ENCODE peak calls at places on chromosomes 5 and 9, in five cellular contexts. One of them, this sample, is unnamed. For H3K9me3, the result is how much of the 10 kb centered on the place peaks cover.

GRCh38 chr5:66807743-66808142 is 211.6 kb downstream of the MAST4 start:
- DNase-seq in pancreas: no peak
- DNase-seq in mammary epithelial cell: peak
- DNase-seq in effector memory CD4-positive, alpha-beta T cell: no peak
- DNase-seq in CD8-positive, alpha-beta memory T cell: no peak
- DNase-seq in this sample: no peak

GRCh38 chr5:1185652-1186350 is 15.6 kb upstream of the SLC6A19 start:
- DNase-seq in pancreas: peak
- DNase-seq in mammary epithelial cell: no peak
- DNase-seq in effector memory CD4-positive, alpha-beta T cell: no peak
- DNase-seq in CD8-positive, alpha-beta memory T cell: peak
- DNase-seq in this sample: no peak

GRCh38 chr5:91293131-91293530 is 90.0 kb downstream of the ARRDC3 start:
- DNase-seq in pancreas: no peak
- DNase-seq in mammary epithelial cell: no peak
- DNase-seq in effector memory CD4-positive, alpha-beta T cell: no peak
- DNase-seq in CD8-positive, alpha-beta memory T cell: no peak
- DNase-seq in this sample: no peak

GRCh38 chr5:178839319-178839704 is 20.4 kb upstream of the ZNF354B start:
- DNase-seq in pancreas: peak
- DNase-seq in mammary epithelial cell: peak
- DNase-seq in effector memory CD4-positive, alpha-beta T cell: peak
- DNase-seq in CD8-positive, alpha-beta memory T cell: peak
- DNase-seq in this sample: peak

GRCh38 chr5:59746261-59746765 is 147.2 kb downstream of the PDE4D start:
- DNase-seq in pancreas: no peak
- DNase-seq in mammary epithelial cell: peak
- DNase-seq in effector memory CD4-positive, alpha-beta T cell: no peak
- DNase-seq in CD8-positive, alpha-beta memory T cell: no peak
- DNase-seq in this sample: no peak

GRCh38 chr9:107489144-107489673 is 360 bp downstream of the KLF4 start:
- DNase-seq in pancreas: no peak
- DNase-seq in mammary epithelial cell: no peak
- DNase-seq in effector memory CD4-positive, alpha-beta T cell: no peak
- DNase-seq in CD8-positive, alpha-beta memory T cell: no peak
- DNase-seq in this sample: no peak

GRCh38 chr5:169801324-169801777 is 164.3 kb downstream of the DOCK2 start:
- DNase-seq in pancreas: no peak
- DNase-seq in mammary epithelial cell: peak
- DNase-seq in effector memory CD4-positive, alpha-beta T cell: no peak
- DNase-seq in CD8-positive, alpha-beta memory T cell: no peak
- DNase-seq in this sample: no peak

GRCh38 chr5:154039458-154039829 is 677 bp downstream of the MFAP3 start:
- DNase-seq in pancreas: no peak
- DNase-seq in mammary epithelial cell: no peak
- DNase-seq in effector memory CD4-positive, alpha-beta T cell: no peak
- DNase-seq in CD8-positive, alpha-beta memory T cell: no peak
- DNase-seq in this sample: no peak

GRCh38 chr5:116291271-116291670 is 206.4 kb downstream of the COMMD10 start:
- DNase-seq in pancreas: no peak
- DNase-seq in mammary epithelial cell: no peak
- DNase-seq in effector memory CD4-positive, alpha-beta T cell: no peak
- DNase-seq in CD8-positive, alpha-beta memory T cell: no peak
- DNase-seq in this sample: no peak

GRCh38 chr5:41751867-41752266 is 118.4 kb downstream of the OXCT1 start:
- DNase-seq in pancreas: no peak
- DNase-seq in mammary epithelial cell: no peak
- DNase-seq in effector memory CD4-positive, alpha-beta T cell: no peak
- DNase-seq in CD8-positive, alpha-beta memory T cell: no peak
- DNase-seq in this sample: no peak

GRCh38 chr9:68844623-68845612 is 139.9 kb downstream of the PIP5K1B start:
- DNase-seq in pancreas: peak
- DNase-seq in mammary epithelial cell: no peak
- DNase-seq in effector memory CD4-positive, alpha-beta T cell: no peak
- DNase-seq in CD8-positive, alpha-beta memory T cell: no peak
- DNase-seq in this sample: no peak

GRCh38 chr9:134049236-134049635 is 18.6 kb downstream of the BRD3 start:
- DNase-seq in pancreas: peak
- DNase-seq in mammary epithelial cell: no peak
- DNase-seq in effector memory CD4-positive, alpha-beta T cell: no peak
- DNase-seq in CD8-positive, alpha-beta memory T cell: no peak
- DNase-seq in this sample: no peak

GRCh38 chr5:157197088-157197487 is 16.4 kb downstream of the ITK start:
- DNase-seq in pancreas: no peak
- DNase-seq in mammary epithelial cell: no peak
- DNase-seq in effector memory CD4-positive, alpha-beta T cell: no peak
- DNase-seq in CD8-positive, alpha-beta memory T cell: peak
- DNase-seq in this sample: no peak

GRCh38 chr5:36691993-36692392 is 85.6 kb downstream of the SLC1A3 start:
- DNase-seq in pancreas: no peak
- DNase-seq in mammary epithelial cell: no peak
- DNase-seq in effector memory CD4-positive, alpha-beta T cell: no peak
- DNase-seq in CD8-positive, alpha-beta memory T cell: no peak
- DNase-seq in this sample: no peak

GRCh38 chr9:129401623-129402340 is 219.1 kb downstream of the C9orf50 start:
- DNase-seq in pancreas: no peak
- DNase-seq in mammary epithelial cell: no peak
- DNase-seq in effector memory CD4-positive, alpha-beta T cell: no peak
- DNase-seq in CD8-positive, alpha-beta memory T cell: no peak
- DNase-seq in this sample: no peak

GRCh38 chr9:6833518-6834192 is 75.9 kb downstream of the KDM4C start:
- DNase-seq in pancreas: no peak
- DNase-seq in mammary epithelial cell: no peak
- DNase-seq in effector memory CD4-positive, alpha-beta T cell: no peak
- DNase-seq in CD8-positive, alpha-beta memory T cell: no peak
- DNase-seq in this sample: no peak

GRCh38 chr5:150774145-150774544 is 4.4 kb upstream of the SMIM3 start:
- DNase-seq in pancreas: no peak
- DNase-seq in mammary epithelial cell: peak
- DNase-seq in effector memory CD4-positive, alpha-beta T cell: no peak
- DNase-seq in CD8-positive, alpha-beta memory T cell: no peak
- DNase-seq in this sample: no peak

GRCh38 chr5:88687253-88687955 is 195.6 kb downstream of the MEF2C start:
- DNase-seq in pancreas: no peak
- DNase-seq in mammary epithelial cell: no peak
- DNase-seq in effector memory CD4-positive, alpha-beta T cell: no peak
- DNase-seq in CD8-positive, alpha-beta memory T cell: no peak
- DNase-seq in this sample: no peak

GRCh38 chr9:13975628-13976250 is 338.2 kb downstream of the NFIB start:
- DNase-seq in pancreas: no peak
- DNase-seq in mammary epithelial cell: no peak
- DNase-seq in effector memory CD4-positive, alpha-beta T cell: no peak
- DNase-seq in CD8-positive, alpha-beta memory T cell: no peak
- DNase-seq in this sample: no peak

GRCh38 chr5:150410524-150411244 is 2.0 kb downstream of the CD74 start:
- DNase-seq in pancreas: peak
- DNase-seq in mammary epithelial cell: peak
- DNase-seq in effector memory CD4-positive, alpha-beta T cell: peak
- DNase-seq in CD8-positive, alpha-beta memory T cell: peak
- DNase-seq in this sample: peak

GRCh38 chr9:127116946-127117345 is 5.5 kb downstream of the ANGPTL2 start:
- DNase-seq in pancreas: no peak
- DNase-seq in mammary epithelial cell: no peak
- DNase-seq in effector memory CD4-positive, alpha-beta T cell: no peak
- DNase-seq in CD8-positive, alpha-beta memory T cell: no peak
- DNase-seq in this sample: no peak

GRCh38 chr5:38607930-38608545 is 51.6 kb upstream of the LIFR start:
- DNase-seq in pancreas: no peak
- DNase-seq in mammary epithelial cell: no peak
- DNase-seq in effector memory CD4-positive, alpha-beta T cell: no peak
- DNase-seq in CD8-positive, alpha-beta memory T cell: no peak
- DNase-seq in this sample: no peak

GRCh38 chr5:98768160-98769005 is 5.1 kb upstream of the RGMB start:
- DNase-seq in pancreas: peak
- DNase-seq in mammary epithelial cell: no peak
- DNase-seq in effector memory CD4-positive, alpha-beta T cell: no peak
- DNase-seq in CD8-positive, alpha-beta memory T cell: peak
- DNase-seq in this sample: peak

DNA sequence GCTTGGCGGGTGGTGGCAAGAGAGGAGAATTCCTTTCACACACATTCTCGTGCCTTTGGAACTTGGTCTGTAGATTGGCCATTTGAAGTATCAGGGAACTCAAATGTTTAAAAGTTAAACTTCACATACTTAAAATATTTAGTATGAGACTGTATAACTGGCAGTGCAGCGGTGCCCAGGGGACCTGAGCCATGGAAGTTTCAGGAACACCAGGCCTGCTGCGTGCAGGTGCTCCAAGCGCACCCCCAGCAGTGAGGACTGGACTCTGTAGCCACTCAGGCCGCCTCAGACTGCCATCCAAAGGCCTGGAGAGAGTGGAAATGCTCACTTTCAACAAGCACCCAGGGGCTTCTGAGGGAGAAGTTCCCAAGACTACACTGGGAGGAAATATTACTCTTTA is 273.5 kb upstream of the IRX2 start:
- DNase-seq in pancreas: no peak
- DNase-seq in mammary epithelial cell: no peak
- DNase-seq in effector memory CD4-positive, alpha-beta T cell: no peak
- DNase-seq in CD8-positive, alpha-beta memory T cell: no peak
- DNase-seq in this sample: no peak
- H3K9me3 ChIP-seq in pancreas: under half
- H3K9me3 ChIP-seq in mammary epithelial cell: under half
- H3K9me3 ChIP-seq in effector memory CD4-positive, alpha-beta T cell: under half
- H3K9me3 ChIP-seq in CD8-positive, alpha-beta memory T cell: under half
- H3K9me3 ChIP-seq in this sample: under half

GRCh38 chr5:14744296-14745187 is 80.0 kb downstream of the OTULIN start:
- DNase-seq in pancreas: no peak
- DNase-seq in mammary epithelial cell: no peak
- DNase-seq in effector memory CD4-positive, alpha-beta T cell: no peak
- DNase-seq in CD8-positive, alpha-beta memory T cell: no peak
- DNase-seq in this sample: no peak
- H3K9me3 ChIP-seq in pancreas: under half
- H3K9me3 ChIP-seq in mammary epithelial cell: under half
- H3K9me3 ChIP-seq in effector memory CD4-positive, alpha-beta T cell: under half
- H3K9me3 ChIP-seq in CD8-positive, alpha-beta memory T cell: under half
- H3K9me3 ChIP-seq in this sample: under half

GRCh38 chr9:38437193-38437823 is 13.1 kb upstream of the IGFBPL1 start:
- DNase-seq in pancreas: peak
- DNase-seq in mammary epithelial cell: no peak
- DNase-seq in effector memory CD4-positive, alpha-beta T cell: no peak
- DNase-seq in CD8-positive, alpha-beta memory T cell: no peak
- DNase-seq in this sample: no peak
- H3K9me3 ChIP-seq in pancreas: under half
- H3K9me3 ChIP-seq in mammary epithelial cell: under half
- H3K9me3 ChIP-seq in effector memory CD4-positive, alpha-beta T cell: under half
- H3K9me3 ChIP-seq in CD8-positive, alpha-beta memory T cell: under half
- H3K9me3 ChIP-seq in this sample: under half

GRCh38 chr5:141306630-141307029 is 2.8 kb upstream of the SLC25A2 start:
- DNase-seq in pancreas: no peak
- DNase-seq in mammary epithelial cell: no peak
- DNase-seq in effector memory CD4-positive, alpha-beta T cell: no peak
- DNase-seq in CD8-positive, alpha-beta memory T cell: no peak
- DNase-seq in this sample: no peak

GRCh38 chr5:141298376-141298775 is 5.5 kb downstream of the SLC25A2 start:
- DNase-seq in pancreas: no peak
- DNase-seq in mammary epithelial cell: no peak
- DNase-seq in effector memory CD4-positive, alpha-beta T cell: no peak
- DNase-seq in CD8-positive, alpha-beta memory T cell: no peak
- DNase-seq in this sample: no peak

GRCh38 chr5:141303756-141304155 is at the start of gene SLC25A2:
- DNase-seq in pancreas: no peak
- DNase-seq in mammary epithelial cell: no peak
- DNase-seq in effector memory CD4-positive, alpha-beta T cell: no peak
- DNase-seq in CD8-positive, alpha-beta memory T cell: no peak
- DNase-seq in this sample: no peak
- H3K9me3 ChIP-seq in pancreas: under half
- H3K9me3 ChIP-seq in mammary epithelial cell: under half
- H3K9me3 ChIP-seq in effector memory CD4-positive, alpha-beta T cell: under half
- H3K9me3 ChIP-seq in CD8-positive, alpha-beta memory T cell: under half
- H3K9me3 ChIP-seq in this sample: under half

This sample was measured in T-helper 17 cell.